ENCODE peak calls at places on chromosomes 7 and 10, in five cellular contexts. J, I, W, S and Z are unnamed samples.

GRCh38 chr7:50508471-50508943 is 56.7 kb downstream of the DDC start:
- DNase-seq in J (no peak), I (no peak), W (no peak), S (no peak), Z (no peak)

GRCh38 chr10:77637986-77638765 is 568 bp upstream of the KCNMA1 start:
- DNase-seq in J (peak), I (peak), W (no peak), S (no peak), Z (no peak)

GRCh38 chr7:17474724-17475344 is 176.4 kb downstream of the AHR start:
- DNase-seq in J (no peak), I (no peak), W (no peak), S (no peak), Z (no peak)

GRCh38 chr10:45379891-45380540 is 6.0 kb downstream of the ALOX5 start:
- DNase-seq in J (no peak), I (no peak), W (no peak), S (no peak), Z (no peak)

GRCh38 chr10:3165196-3165595 is 7.4 kb downstream of the PITRM1 start:
- DNase-seq in J (no peak), I (no peak), W (no peak), S (no peak), Z (no peak)

GRCh38 chr7:47338031-47338430 is 243.9 kb downstream of the TNS3 start:
- DNase-seq in J (no peak), I (peak), W (no peak), S (no peak), Z (no peak)

GRCh38 chr10:93420091-93420490 is 62.0 kb downstream of the MYOF start:
- DNase-seq in J (no peak), I (peak), W (no peak), S (peak), Z (no peak)

GRCh38 chr10:89163265-89163995 is 43.7 kb downstream of the CH25H start:
- DNase-seq in J (no peak), I (no peak), W (peak), S (no peak), Z (peak)

GRCh38 chr10:47405829-47406547 is 21.9 kb upstream of the ZNF488 start:
- DNase-seq in J (no peak), I (no peak), W (peak), S (no peak), Z (no peak)

GRCh38 chr10:6058677-6059475 is 3.3 kb downstream of the IL2RA start:
- DNase-seq in J (no peak), I (no peak), W (no peak), S (no peak), Z (no peak)

GRCh38 chr7:128879939-128880746 is 17.5 kb downstream of the ATP6V1F start:
- DNase-seq in J (peak), I (peak), W (no peak), S (no peak), Z (no peak)

GRCh38 chr10:71059059-71059818 is 153.1 kb upstream of the UNC5B start:
- DNase-seq in J (no peak), I (no peak), W (no peak), S (no peak), Z (no peak)

GRCh38 chr7:150876817-150877526 is 24.7 kb downstream of the AOC1 start:
- DNase-seq in J (peak), I (peak), W (peak), S (no peak), Z (peak)

GRCh38 chr10:72044417-72045041 is 43.8 kb downstream of the SPOCK2 start:
- DNase-seq in J (no peak), I (no peak), W (no peak), S (no peak), Z (no peak)

GRCh38 chr7:142913051-142913450 is 20.5 kb downstream of the TRPV5 start:
- DNase-seq in J (no peak), I (no peak), W (peak), S (no peak), Z (no peak)

GRCh38 chr10:119424591-119424975 is 117.9 kb downstream of the RGS10 start:
- DNase-seq in J (no peak), I (no peak), W (no peak), S (no peak), Z (no peak)

GRCh38 chr10:7561216-7561893 is 105.4 kb downstream of the ITIH5 start:
- DNase-seq in J (no peak), I (peak), W (peak), S (no peak), Z (no peak)

GRCh38 chr10:116721991-116722392 is 20.4 kb downstream of the HSPA12A start:
- DNase-seq in J (no peak), I (peak), W (no peak), S (no peak), Z (no peak)

GRCh38 chr10:29328988-29329387 is 40.1 kb downstream of the LYZL1 start:
- DNase-seq in J (peak), I (peak), W (peak), S (peak), Z (no peak)

GRCh38 chr7:121344497-121344896 is 15.7 kb downstream of the WNT16 start:
- DNase-seq in J (no peak), I (no peak), W (no peak), S (no peak), Z (no peak)

GRCh38 chr7:117007285-117007684 is 54.0 kb downstream of the ST7 start:
- DNase-seq in J (no peak), I (no peak), W (no peak), S (no peak), Z (no peak)

GRCh38 chr10:6177880-6178281 is 24.9 kb upstream of the PFKFB3 start:
- DNase-seq in J (no peak), I (no peak), W (no peak), S (no peak), Z (no peak)